ENCODE peak calls at places on chromosomes 6 and 20, in eight cellular contexts. K is stromal cell of bone marrow; B is Jurkat, Clone E6-1; M is stimulated activated CD4-positive, alpha-beta T cell treated with anti-CD3 and anti-CD28 coated beads, Interleukin-4, amount 100 ng/mL, for 48 hours; J is adrenal gland; U is anterior cingulate cortex; N is hepatocyte; H is T follicular helper cell. O is an unnamed sample.
A peak's percentile ranks its signal among the peaks of the same experiment; 100 is the strongest.

GRCh38 chr6:72262254-72262653 is 359.6 kb upstream of the KCNQ5 start:
- DNase-seq in J (no peak), N (no peak), K (no peak), U (no peak), M (no peak), H (no peak), B (no peak), O (no peak)

GRCh38 chr6:37878150-37878710 is 58.7 kb downstream of the ZFAND3 start:
- DNase-seq in U (no peak), H (no peak), B (no peak), M (no peak), N (no peak), J (peak; percentile 36), K (peak; percentile 34), O (no peak)

GRCh38 chr6:70563540-70563939 is 3.2 kb upstream of the SDHAF4 start:
- DNase-seq in J (peak; percentile 55), M (no peak), U (no peak), K (no peak), B (no peak), N (no peak), H (no peak), O (no peak)

GRCh38 chr20:50691585-50692552 is 527 bp upstream of the RIPOR3 start:
- DNase-seq in K (peak; percentile 48), J (no peak), B (no peak), H (no peak), M (no peak), N (peak; percentile 57), U (no peak), O (no peak)

GRCh38 chr6:90297124-90297865 is 652 bp upstream of the BACH2 start:
- DNase-seq in H (no peak), K (no peak), M (no peak), J (no peak), U (no peak), N (no peak), B (no peak), O (no peak)

GRCh38 chr20:47456952-47457724 is 44.5 kb upstream of the NCOA3 start:
- DNase-seq in J (no peak), N (no peak), K (peak; percentile 88), B (no peak), M (no peak), U (no peak), H (no peak), O (no peak)

GRCh38 chr6:108562503-108562993 is 1.8 kb downstream of the FOXO3 start:
- DNase-seq in N (peak; percentile 87), K (no peak), J (peak; percentile 36), H (no peak), U (peak; percentile 20), M (no peak), B (no peak), O (peak; percentile 80)

GRCh38 chr20:13384132-13384531 is 163.1 kb downstream of the ISM1 start:
- DNase-seq in M (no peak), J (no peak), U (no peak), N (no peak), K (no peak), B (no peak), H (no peak), O (no peak)

GRCh38 chr6:6851059-6851658 is 256.6 kb upstream of the RREB1 start:
- DNase-seq in J (peak; percentile 85), M (no peak), H (no peak), B (no peak), U (no peak), N (peak; percentile 75), K (peak; percentile 97), O (peak; percentile 79)

GRCh38 chr6:4382362-4382853 is 247.0 kb upstream of the ECI2 start:
- DNase-seq in H (no peak), B (no peak), M (no peak), K (no peak), U (no peak), N (no peak), J (no peak), O (no peak)

GRCh38 chr6:167122827-167123657 is at the start of gene CCR6:
- DNase-seq in M (no peak), U (no peak), J (no peak), K (no peak), N (peak; percentile 46), H (no peak), B (no peak), O (no peak)

GRCh38 chr6:30646450-30647038 is 389 bp upstream of the C6orf136 start:
- DNase-seq in U (peak; percentile 91), J (peak; percentile 96), H (peak; percentile 89), M (no peak), N (peak; percentile 35), B (no peak), K (no peak), O (peak; percentile 94)

GRCh38 chr20:13017235-13017634 is 8.5 kb downstream of the SPTLC3 start:
- DNase-seq in K (peak; percentile 30), N (peak; percentile 62), J (peak; percentile 19), B (no peak), H (no peak), U (no peak), M (no peak), O (no peak)

GRCh38 chr6:42260424-42260888 is 42.8 kb upstream of the MRPS10 start:
- DNase-seq in K (no peak), J (no peak), U (no peak), B (peak; percentile 86), M (no peak), H (no peak), N (peak; percentile 20), O (no peak)

GRCh38 chr6:14472964-14473363 is 355.4 kb downstream of the CD83 start:
- DNase-seq in M (no peak), N (no peak), U (no peak), J (no peak), H (no peak), B (no peak), K (no peak), O (no peak)

O was measured in left lobe of liver.